ENCODE peak calls at places on chromosomes 16 and 17, in six cellular contexts. One of them, this sample, is unnamed. For H3K4me1, the result is how much of the 10 kb centered on the place peaks cover.

GRCh38 chr16:55447231-55447630 is 31.8 kb upstream of the MMP2 start:
- DNase-seq in breast epithelium: no peak
- DNase-seq in ovary: no peak
- DNase-seq in esophagus muscularis mucosa: no peak
- DNase-seq in A549: no peak
- DNase-seq in HCT116: no peak
- DNase-seq in this sample: no peak

GRCh38 chr16:66248096-66248495 is 118.4 kb upstream of the CDH5 start:
- DNase-seq in breast epithelium: no peak
- DNase-seq in ovary: peak
- DNase-seq in esophagus muscularis mucosa: no peak
- DNase-seq in A549: no peak
- DNase-seq in HCT116: no peak
- DNase-seq in this sample: no peak

GRCh38 chr17:61594294-61594825 is 3.3 kb upstream of the NACA2 start:
- DNase-seq in breast epithelium: no peak
- DNase-seq in ovary: no peak
- DNase-seq in esophagus muscularis mucosa: no peak
- DNase-seq in A549: no peak
- DNase-seq in HCT116: no peak
- DNase-seq in this sample: no peak

GRCh38 chr16:16025214-16025968 is 76.0 kb downstream of the ABCC1 start:
- DNase-seq in breast epithelium: peak
- DNase-seq in ovary: no peak
- DNase-seq in esophagus muscularis mucosa: no peak
- DNase-seq in A549: peak
- DNase-seq in HCT116: no peak
- DNase-seq in this sample: peak

GRCh38 chr17:2050246-2050866 is 4.5 kb upstream of the HIC1 start:
- DNase-seq in breast epithelium: peak
- DNase-seq in ovary: peak
- DNase-seq in esophagus muscularis mucosa: peak
- DNase-seq in A549: peak
- DNase-seq in HCT116: peak
- DNase-seq in this sample: peak

GRCh38 chr16:66899310-66899944 is 19.1 kb downstream of the PDP2 start:
- DNase-seq in breast epithelium: no peak
- DNase-seq in ovary: peak
- DNase-seq in esophagus muscularis mucosa: no peak
- DNase-seq in A549: no peak
- DNase-seq in HCT116: no peak
- DNase-seq in this sample: no peak

GRCh38 chr16:67641779-67642708 is 2.9 kb upstream of the CARMIL2 start:
- DNase-seq in breast epithelium: peak
- DNase-seq in ovary: peak
- DNase-seq in esophagus muscularis mucosa: no peak
- DNase-seq in A549: no peak
- DNase-seq in HCT116: no peak
- DNase-seq in this sample: no peak

GRCh38 chr17:5661486-5662125 is 77.3 kb upstream of the NLRP1 start:
- DNase-seq in breast epithelium: no peak
- DNase-seq in ovary: no peak
- DNase-seq in esophagus muscularis mucosa: no peak
- DNase-seq in A549: no peak
- DNase-seq in HCT116: no peak
- DNase-seq in this sample: no peak

GRCh38 chr16:57480754-57481230 is 5.5 kb downstream of the DOK4 start:
- DNase-seq in breast epithelium: no peak
- DNase-seq in ovary: no peak
- DNase-seq in esophagus muscularis mucosa: no peak
- DNase-seq in A549: no peak
- DNase-seq in HCT116: no peak
- DNase-seq in this sample: no peak

GRCh38 chr16:77169650-77170236 is 21.2 kb upstream of the MON1B start:
- DNase-seq in breast epithelium: no peak
- DNase-seq in ovary: no peak
- DNase-seq in esophagus muscularis mucosa: no peak
- DNase-seq in A549: peak
- DNase-seq in HCT116: peak
- DNase-seq in this sample: peak

GRCh38 chr16:28318042-28318597 is 25.8 kb downstream of the SBK1 start:
- DNase-seq in breast epithelium: no peak
- DNase-seq in ovary: no peak
- DNase-seq in esophagus muscularis mucosa: no peak
- DNase-seq in A549: no peak
- DNase-seq in HCT116: no peak
- DNase-seq in this sample: no peak

GRCh38 chr16:83002351-83003334 is 375.9 kb downstream of the CDH13 start:
- DNase-seq in breast epithelium: no peak
- DNase-seq in ovary: no peak
- DNase-seq in esophagus muscularis mucosa: no peak
- DNase-seq in A549: no peak
- DNase-seq in HCT116: no peak
- DNase-seq in this sample: no peak

GRCh38 chr17:67461876-67462275 is 84.8 kb downstream of the PITPNC1 start:
- DNase-seq in breast epithelium: no peak
- DNase-seq in ovary: no peak
- DNase-seq in esophagus muscularis mucosa: no peak
- DNase-seq in A549: no peak
- DNase-seq in HCT116: no peak
- DNase-seq in this sample: no peak

GRCh38 chr16:21190599-21190998 is 20.8 kb downstream of the ZP2 start:
- DNase-seq in breast epithelium: no peak
- DNase-seq in ovary: no peak
- DNase-seq in esophagus muscularis mucosa: no peak
- DNase-seq in A549: no peak
- DNase-seq in HCT116: no peak
- DNase-seq in this sample: no peak

GRCh38 chr16:11619327-11619851 is 32.7 kb upstream of the LITAF start:
- DNase-seq in breast epithelium: no peak
- DNase-seq in ovary: no peak
- DNase-seq in esophagus muscularis mucosa: no peak
- DNase-seq in A549: no peak
- DNase-seq in HCT116: no peak
- DNase-seq in this sample: peak

GRCh38 chr17:72372185-72372584 is 251.4 kb downstream of the SOX9 start:
- DNase-seq in breast epithelium: no peak
- DNase-seq in ovary: no peak
- DNase-seq in esophagus muscularis mucosa: no peak
- DNase-seq in A549: no peak
- DNase-seq in HCT116: no peak
- DNase-seq in this sample: no peak

GRCh38 chr16:46627746-46628145 is 6.6 kb upstream of the SHCBP1 start:
- DNase-seq in breast epithelium: no peak
- DNase-seq in ovary: no peak
- DNase-seq in esophagus muscularis mucosa: no peak
- DNase-seq in A549: no peak
- DNase-seq in HCT116: no peak
- DNase-seq in this sample: no peak

GRCh38 chr16:83929811-83930555 is 23.1 kb upstream of the OSGIN1 start:
- DNase-seq in breast epithelium: no peak
- DNase-seq in ovary: no peak
- DNase-seq in esophagus muscularis mucosa: no peak
- DNase-seq in A549: no peak
- DNase-seq in HCT116: no peak
- DNase-seq in this sample: no peak

GRCh38 chr17:72182256-72182890 is 61.6 kb downstream of the SOX9 start:
- DNase-seq in breast epithelium: no peak
- DNase-seq in ovary: no peak
- DNase-seq in esophagus muscularis mucosa: no peak
- DNase-seq in A549: peak
- DNase-seq in HCT116: no peak
- DNase-seq in this sample: no peak

GRCh38 chr17:70074236-70074830 is 692 bp upstream of the KCNJ16 start:
- DNase-seq in breast epithelium: no peak
- DNase-seq in ovary: no peak
- DNase-seq in esophagus muscularis mucosa: no peak
- DNase-seq in A549: no peak
- DNase-seq in HCT116: no peak
- DNase-seq in this sample: no peak

GRCh38 chr17:30343741-30344140 is 9.9 kb upstream of the TMIGD1 start:
- DNase-seq in breast epithelium: no peak
- DNase-seq in ovary: no peak
- DNase-seq in esophagus muscularis mucosa: no peak
- DNase-seq in A549: no peak
- DNase-seq in HCT116: no peak
- DNase-seq in this sample: no peak

GRCh38 chr17:74393323-74393942 is 26.1 kb downstream of the GPR142 start:
- DNase-seq in breast epithelium: no peak
- DNase-seq in ovary: no peak
- DNase-seq in esophagus muscularis mucosa: no peak
- DNase-seq in A549: no peak
- DNase-seq in HCT116: no peak
- DNase-seq in this sample: no peak

GRCh38 chr16:49596119-49596518 is 222.5 kb downstream of the C16orf78 start:
- DNase-seq in breast epithelium: no peak
- DNase-seq in ovary: no peak
- DNase-seq in esophagus muscularis mucosa: no peak
- DNase-seq in A549: no peak
- DNase-seq in HCT116: no peak
- DNase-seq in this sample: no peak

GRCh38 chr16:86961133-86961720 is 356.0 kb downstream of the C16orf95 start:
- DNase-seq in breast epithelium: no peak
- DNase-seq in ovary: no peak
- DNase-seq in esophagus muscularis mucosa: no peak
- DNase-seq in A549: no peak
- DNase-seq in HCT116: no peak
- DNase-seq in this sample: no peak

GRCh38 chr17:82235056-82235774 is 6.4 kb downstream of the SLC16A3 start:
- DNase-seq in breast epithelium: no peak
- DNase-seq in ovary: no peak
- DNase-seq in esophagus muscularis mucosa: no peak
- DNase-seq in A549: no peak
- DNase-seq in HCT116: no peak
- DNase-seq in this sample: no peak

GRCh38 chr17:82193520-82194236 is 19.0 kb downstream of the CCDC57 start:
- DNase-seq in breast epithelium: no peak
- DNase-seq in ovary: no peak
- DNase-seq in esophagus muscularis mucosa: no peak
- DNase-seq in A549: no peak
- DNase-seq in HCT116: no peak
- DNase-seq in this sample: peak

GRCh38 chr17:80069886-80070177 is 31.5 kb upstream of the GAA start:
- DNase-seq in breast epithelium: no peak
- DNase-seq in ovary: no peak
- DNase-seq in esophagus muscularis mucosa: no peak
- DNase-seq in A549: no peak
- DNase-seq in HCT116: no peak
- DNase-seq in this sample: no peak
- TF ChIP-seq POLR2A in breast epithelium: no peak
- TF ChIP-seq POLR2A in ovary: no peak
- TF ChIP-seq POLR2A in esophagus muscularis mucosa: no peak
- TF ChIP-seq POLR2A in A549: no peak
- TF ChIP-seq POLR2A in HCT116: no peak
- TF ChIP-seq POLR2A in this sample: no peak

DNA sequence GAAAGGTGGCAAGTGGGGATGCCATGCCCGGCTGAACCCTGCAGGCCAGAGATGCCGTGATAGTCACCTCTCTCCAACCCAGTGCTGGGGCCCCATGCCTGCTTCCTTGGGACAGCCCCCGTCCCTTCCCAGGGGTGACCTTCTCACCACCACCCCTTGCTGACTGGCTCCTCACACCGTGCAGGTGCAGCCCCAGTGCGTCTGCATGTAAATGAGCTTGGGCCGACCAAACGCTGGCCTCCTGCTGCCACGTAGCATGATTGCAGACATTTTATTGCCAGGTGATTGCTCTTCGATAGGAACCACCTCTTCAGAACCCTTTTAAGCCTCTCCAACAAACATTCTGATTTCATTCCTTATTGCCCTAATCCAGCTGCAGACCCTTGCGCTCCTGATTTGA is 32.5 kb downstream of the ASIC2 start:
- DNase-seq in breast epithelium: no peak
- DNase-seq in ovary: no peak
- DNase-seq in esophagus muscularis mucosa: no peak
- DNase-seq in A549: no peak
- DNase-seq in HCT116: no peak
- DNase-seq in this sample: peak
- H3K4me1 ChIP-seq in breast epithelium: under half
- H3K4me1 ChIP-seq in ovary: under half
- H3K4me1 ChIP-seq in esophagus muscularis mucosa: under half
- H3K4me1 ChIP-seq in A549: under half
- H3K4me1 ChIP-seq in HCT116: under half
- H3K4me1 ChIP-seq in this sample: under half

DNA sequence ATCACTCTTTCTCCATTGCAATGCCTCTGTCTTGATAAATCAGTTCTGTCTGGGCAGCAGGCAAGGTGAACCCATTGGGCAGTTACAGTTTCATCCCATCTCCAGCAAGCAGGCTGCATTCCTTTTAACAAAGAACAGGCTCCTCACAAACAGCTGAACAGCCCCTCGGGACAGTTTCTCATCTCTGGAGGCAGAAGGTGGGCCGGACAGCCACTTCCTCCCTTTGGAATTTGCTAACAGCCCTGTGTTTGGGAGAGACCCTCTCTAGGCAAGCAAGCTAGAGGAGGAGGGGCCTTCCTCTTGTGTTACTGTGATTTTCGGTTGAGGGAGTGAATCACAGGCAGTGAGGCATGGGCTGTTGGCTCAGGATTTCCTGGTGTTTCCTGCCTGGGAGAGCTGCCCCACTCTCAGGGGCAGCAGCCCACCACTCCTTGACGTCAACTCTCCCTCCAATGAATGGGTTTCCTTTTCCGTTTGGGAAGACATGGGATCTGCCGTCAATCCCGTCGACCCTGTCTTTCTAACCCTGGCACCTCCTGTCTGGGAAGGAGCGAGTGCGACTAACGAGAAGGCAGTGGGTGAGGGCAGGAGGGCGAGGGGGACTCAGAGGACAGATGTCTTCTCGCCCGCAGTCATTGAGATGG is 3.7 kb upstream of the PGS1 start:
- DNase-seq in breast epithelium: no peak
- DNase-seq in ovary: no peak
- DNase-seq in esophagus muscularis mucosa: no peak
- DNase-seq in A549: no peak
- DNase-seq in HCT116: no peak
- DNase-seq in this sample: no peak
- TF ChIP-seq POLR2A in breast epithelium: no peak
- TF ChIP-seq POLR2A in ovary: no peak
- TF ChIP-seq POLR2A in esophagus muscularis mucosa: no peak
- TF ChIP-seq POLR2A in A549: no peak
- TF ChIP-seq POLR2A in HCT116: no peak
- TF ChIP-seq POLR2A in this sample: no peak

GRCh38 chr17:78180083-78180482 is 6.8 kb downstream of the TK1 start:
- DNase-seq in breast epithelium: no peak
- DNase-seq in ovary: peak
- DNase-seq in esophagus muscularis mucosa: no peak
- DNase-seq in A549: no peak
- DNase-seq in HCT116: no peak
- DNase-seq in this sample: no peak

GRCh38 chr17:78182504-78182903 is 4.3 kb downstream of the TK1 start:
- DNase-seq in breast epithelium: no peak
- DNase-seq in ovary: no peak
- DNase-seq in esophagus muscularis mucosa: no peak
- DNase-seq in A549: no peak
- DNase-seq in HCT116: no peak
- DNase-seq in this sample: no peak

GRCh38 chr17:78184311-78184710 is 2.5 kb downstream of the TK1 start:
- DNase-seq in breast epithelium: peak
- DNase-seq in ovary: peak
- DNase-seq in esophagus muscularis mucosa: no peak
- DNase-seq in A549: no peak
- DNase-seq in HCT116: no peak
- DNase-seq in this sample: no peak

GRCh38 chr17:78179372-78179771 is 7.5 kb downstream of the TK1 start:
- DNase-seq in breast epithelium: peak
- DNase-seq in ovary: peak
- DNase-seq in esophagus muscularis mucosa: no peak
- DNase-seq in A549: no peak
- DNase-seq in HCT116: no peak
- DNase-seq in this sample: peak

GRCh38 chr17:78180508-78180907 is 6.3 kb downstream of the TK1 start:
- DNase-seq in breast epithelium: no peak
- DNase-seq in ovary: no peak
- DNase-seq in esophagus muscularis mucosa: no peak
- DNase-seq in A549: no peak
- DNase-seq in HCT116: no peak
- DNase-seq in this sample: no peak
- H3K4me1 ChIP-seq in breast epithelium: under half
- H3K4me1 ChIP-seq in ovary: under half
- H3K4me1 ChIP-seq in esophagus muscularis mucosa: half or more
- H3K4me1 ChIP-seq in A549: under half
- H3K4me1 ChIP-seq in HCT116: under half
- H3K4me1 ChIP-seq in this sample: under half